ENCODE peak calls at places on chromosome 9, in seven cellular contexts. One of them, this sample, is unnamed.
A peak's percentile ranks its signal among the peaks of the same experiment; 100 is the strongest.

GRCh38 chr9:134778841-134779411 is 101.7 kb upstream of the FCN2 start:
- DNase-seq in cardiac muscle cell: peak; percentile 66
- DNase-seq in right lobe of liver: peak; percentile 71
- DNase-seq in lower lobe of right lung: peak; percentile 66
- DNase-seq in tibial artery: peak; percentile 86
- DNase-seq in uterus: peak; percentile 63
- DNase-seq in CD8-positive, alpha-beta T cell: no peak
- DNase-seq in this sample: no peak

GRCh38 chr9:99516657-99517049 is 294.6 kb downstream of the SEC61B start:
- DNase-seq in tibial artery: no peak
- DNase-seq in cardiac muscle cell: no peak
- DNase-seq in CD8-positive, alpha-beta T cell: no peak
- DNase-seq in uterus: no peak
- DNase-seq in lower lobe of right lung: no peak
- DNase-seq in right lobe of liver: no peak
- DNase-seq in this sample: no peak

GRCh38 chr9:3528466-3528865 is 2.7 kb upstream of the RFX3 start:
- DNase-seq in right lobe of liver: no peak
- DNase-seq in lower lobe of right lung: no peak
- DNase-seq in CD8-positive, alpha-beta T cell: peak; percentile 38
- DNase-seq in tibial artery: no peak
- DNase-seq in uterus: no peak
- DNase-seq in cardiac muscle cell: no peak
- DNase-seq in this sample: peak; percentile 43

GRCh38 chr9:84404095-84404686 is 63.6 kb upstream of the SLC28A3 start:
- DNase-seq in right lobe of liver: no peak
- DNase-seq in cardiac muscle cell: peak; percentile 30
- DNase-seq in lower lobe of right lung: no peak
- DNase-seq in CD8-positive, alpha-beta T cell: no peak
- DNase-seq in uterus: no peak
- DNase-seq in tibial artery: no peak
- DNase-seq in this sample: no peak

GRCh38 chr9:15280647-15281046 is 26.4 kb downstream of the TTC39B start:
- DNase-seq in tibial artery: no peak
- DNase-seq in right lobe of liver: no peak
- DNase-seq in cardiac muscle cell: no peak
- DNase-seq in lower lobe of right lung: no peak
- DNase-seq in CD8-positive, alpha-beta T cell: no peak
- DNase-seq in uterus: no peak
- DNase-seq in this sample: no peak

GRCh38 chr9:112586600-112587155 is 100.1 kb downstream of the KIAA1958 start:
- DNase-seq in lower lobe of right lung: no peak
- DNase-seq in CD8-positive, alpha-beta T cell: no peak
- DNase-seq in cardiac muscle cell: no peak
- DNase-seq in right lobe of liver: no peak
- DNase-seq in uterus: no peak
- DNase-seq in tibial artery: no peak
- DNase-seq in this sample: no peak

GRCh38 chr9:79619930-79620329 is 48.2 kb downstream of the TLE4 start:
- DNase-seq in tibial artery: no peak
- DNase-seq in cardiac muscle cell: no peak
- DNase-seq in right lobe of liver: no peak
- DNase-seq in lower lobe of right lung: no peak
- DNase-seq in uterus: no peak
- DNase-seq in CD8-positive, alpha-beta T cell: no peak
- DNase-seq in this sample: no peak

GRCh38 chr9:121262953-121263352 is 5.0 kb upstream of the GSN start:
- DNase-seq in right lobe of liver: no peak
- DNase-seq in tibial artery: no peak
- DNase-seq in cardiac muscle cell: no peak
- DNase-seq in uterus: no peak
- DNase-seq in lower lobe of right lung: no peak
- DNase-seq in CD8-positive, alpha-beta T cell: no peak
- DNase-seq in this sample: no peak

GRCh38 chr9:341634-342421 is 127.2 kb downstream of the DOCK8 start:
- DNase-seq in cardiac muscle cell: no peak
- DNase-seq in uterus: no peak
- DNase-seq in lower lobe of right lung: no peak
- DNase-seq in right lobe of liver: no peak
- DNase-seq in tibial artery: no peak
- DNase-seq in CD8-positive, alpha-beta T cell: no peak
- DNase-seq in this sample: no peak

GRCh38 chr9:132350861-132351315 is 3.9 kb downstream of the SETX start:
- DNase-seq in cardiac muscle cell: peak; percentile 19
- DNase-seq in tibial artery: no peak
- DNase-seq in right lobe of liver: no peak
- DNase-seq in lower lobe of right lung: no peak
- DNase-seq in uterus: no peak
- DNase-seq in CD8-positive, alpha-beta T cell: peak; percentile 24
- DNase-seq in this sample: peak; percentile 32

GRCh38 chr9:89137548-89138462 is 40.8 kb downstream of the SHC3 start:
- DNase-seq in right lobe of liver: peak; percentile 28
- DNase-seq in CD8-positive, alpha-beta T cell: no peak
- DNase-seq in uterus: peak; percentile 74
- DNase-seq in tibial artery: peak; percentile 76
- DNase-seq in lower lobe of right lung: no peak
- DNase-seq in cardiac muscle cell: peak; percentile 97
- DNase-seq in this sample: no peak

GRCh38 chr9:86303316-86303975 is 21.1 kb upstream of the ISCA1 start:
- DNase-seq in tibial artery: no peak
- DNase-seq in CD8-positive, alpha-beta T cell: peak; percentile 7
- DNase-seq in cardiac muscle cell: peak; percentile 32
- DNase-seq in uterus: no peak
- DNase-seq in right lobe of liver: no peak
- DNase-seq in lower lobe of right lung: no peak
- DNase-seq in this sample: no peak

GRCh38 chr9:36485647-36486453 is 85.8 kb upstream of the RNF38 start:
- DNase-seq in uterus: no peak
- DNase-seq in CD8-positive, alpha-beta T cell: no peak
- DNase-seq in lower lobe of right lung: no peak
- DNase-seq in right lobe of liver: no peak
- DNase-seq in cardiac muscle cell: no peak
- DNase-seq in tibial artery: peak; percentile 67
- DNase-seq in this sample: no peak

GRCh38 chr9:116361558-116361957 is 208.0 kb downstream of the PAPPA start:
- DNase-seq in tibial artery: no peak
- DNase-seq in CD8-positive, alpha-beta T cell: no peak
- DNase-seq in uterus: no peak
- DNase-seq in lower lobe of right lung: no peak
- DNase-seq in right lobe of liver: no peak
- DNase-seq in cardiac muscle cell: no peak
- DNase-seq in this sample: no peak

GRCh38 chr9:98530275-98530674 is 178.5 kb downstream of the GABBR2 start:
- DNase-seq in right lobe of liver: no peak
- DNase-seq in CD8-positive, alpha-beta T cell: no peak
- DNase-seq in uterus: no peak
- DNase-seq in lower lobe of right lung: no peak
- DNase-seq in tibial artery: no peak
- DNase-seq in cardiac muscle cell: no peak
- DNase-seq in this sample: no peak

GRCh38 chr9:4689013-4689412 is 9.6 kb downstream of the CDC37L1 start:
- DNase-seq in tibial artery: no peak
- DNase-seq in uterus: no peak
- DNase-seq in CD8-positive, alpha-beta T cell: no peak
- DNase-seq in lower lobe of right lung: no peak
- DNase-seq in right lobe of liver: no peak
- DNase-seq in cardiac muscle cell: no peak
- DNase-seq in this sample: no peak

DNA sequence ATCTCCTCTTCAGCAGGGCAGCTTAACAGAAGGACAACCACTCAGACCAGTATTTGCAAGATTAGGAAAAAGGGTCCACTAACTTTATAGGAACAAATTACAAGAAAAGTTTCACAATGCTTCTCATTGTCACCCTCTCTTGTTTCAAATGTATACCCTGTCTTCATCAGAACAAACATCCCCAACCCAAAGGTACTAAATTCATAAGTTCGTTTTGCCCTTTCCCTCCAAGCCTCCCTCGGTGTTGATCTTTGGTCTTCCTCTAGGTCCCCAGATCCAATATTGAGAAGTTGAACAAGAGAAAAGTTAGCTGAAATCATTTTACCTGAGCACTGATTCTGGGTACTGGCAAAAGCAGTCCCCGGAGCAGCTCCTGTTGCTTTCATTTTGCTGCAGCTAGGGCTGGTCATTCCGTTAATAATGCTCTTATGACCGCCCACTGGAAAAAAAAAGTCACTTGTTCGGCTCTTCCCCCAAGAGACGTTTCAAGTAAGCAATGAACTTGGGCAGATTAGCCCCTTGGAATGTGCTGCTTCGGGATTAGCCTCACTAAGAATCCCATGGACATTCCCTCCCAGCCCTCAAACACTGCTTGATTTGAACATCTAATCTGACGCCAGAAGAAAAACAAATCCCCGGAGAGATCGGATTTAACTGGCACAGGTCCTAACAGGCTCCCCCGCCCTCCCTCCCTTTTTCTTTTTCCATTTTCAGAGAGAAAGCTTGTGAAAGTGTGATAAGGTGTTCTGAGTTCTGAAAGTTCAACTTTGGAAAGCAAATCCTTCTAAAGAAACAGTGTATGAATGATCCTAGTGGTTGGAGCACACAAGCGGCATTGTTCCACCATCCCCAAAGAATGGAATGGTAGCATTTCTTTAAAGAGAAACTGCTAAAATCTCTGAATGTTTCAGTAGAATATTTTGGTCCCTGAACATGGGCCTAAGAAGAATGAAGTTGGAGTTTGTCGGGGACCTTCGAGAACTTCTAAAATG is 252.5 kb downstream of the TRPM3 start:
- DNase-seq in cardiac muscle cell: peak; percentile 92
- DNase-seq in CD8-positive, alpha-beta T cell: no peak
- DNase-seq in uterus: no peak
- DNase-seq in lower lobe of right lung: no peak
- DNase-seq in tibial artery: no peak
- DNase-seq in right lobe of liver: peak; percentile 16
- DNase-seq in this sample: no peak
- H3K4me3 ChIP-seq in cardiac muscle cell: no peak overlapping the region
- H3K4me3 ChIP-seq in CD8-positive, alpha-beta T cell: no peak overlapping the region
- H3K4me3 ChIP-seq in uterus: peak overlapping the region; percentile 25
- H3K4me3 ChIP-seq in lower lobe of right lung: peak overlapping the region; percentile 38
- H3K4me3 ChIP-seq in tibial artery: peak overlapping the region; percentile 53
- H3K4me3 ChIP-seq in right lobe of liver: peak overlapping the region; percentile 50
- H3K4me3 ChIP-seq in this sample: no peak overlapping the region

DNA sequence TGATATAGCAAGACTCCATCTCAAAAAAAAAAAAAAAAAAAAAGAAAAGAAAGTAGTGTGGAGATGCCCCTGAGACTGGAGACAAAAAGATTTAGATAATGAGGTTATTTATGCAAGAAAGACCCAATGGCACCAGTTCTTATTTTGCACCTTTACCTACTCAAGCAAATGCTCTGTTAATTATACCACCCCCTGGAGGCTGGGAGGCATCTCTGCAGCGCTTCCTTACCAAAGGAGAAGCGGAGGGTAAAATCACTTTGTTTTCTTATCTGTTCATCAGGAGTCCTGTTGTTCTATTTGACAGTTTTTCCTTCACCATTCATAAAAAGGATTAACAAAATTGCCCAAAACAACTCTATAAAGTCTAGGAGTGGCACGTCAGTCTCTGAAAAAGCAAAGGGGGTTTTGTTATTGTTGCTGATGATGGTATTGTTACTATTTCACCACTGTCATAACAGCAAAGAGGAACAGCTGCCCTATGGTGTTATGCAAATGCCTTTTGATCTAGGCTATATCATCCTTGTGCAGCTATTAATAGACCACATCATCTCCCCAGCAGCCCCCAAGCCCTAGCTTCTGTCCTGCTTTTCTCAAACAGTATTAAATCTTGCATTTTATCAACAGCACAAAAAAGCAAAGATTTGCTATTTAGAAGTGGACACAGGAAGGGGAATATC is 174.0 kb downstream of the PALM2AKAP2 start:
- DNase-seq in lower lobe of right lung: no peak
- DNase-seq in cardiac muscle cell: no peak
- DNase-seq in tibial artery: no peak
- DNase-seq in uterus: no peak
- DNase-seq in CD8-positive, alpha-beta T cell: no peak
- DNase-seq in right lobe of liver: no peak
- DNase-seq in this sample: no peak
- TF ChIP-seq CTCF in lower lobe of right lung: no peak
- TF ChIP-seq CTCF in cardiac muscle cell: no peak
- TF ChIP-seq CTCF in tibial artery: no peak
- TF ChIP-seq CTCF in uterus: no peak
- TF ChIP-seq CTCF in CD8-positive, alpha-beta T cell: no peak
- TF ChIP-seq CTCF in right lobe of liver: no peak
- TF ChIP-seq CTCF in this sample: peak; percentile 25

GRCh38 chr9:109845178-109845577 is 65.2 kb downstream of the PALM2AKAP2 start:
- DNase-seq in lower lobe of right lung: no peak
- DNase-seq in CD8-positive, alpha-beta T cell: no peak
- DNase-seq in tibial artery: no peak
- DNase-seq in cardiac muscle cell: no peak
- DNase-seq in uterus: no peak
- DNase-seq in right lobe of liver: no peak
- DNase-seq in this sample: no peak
- H3K36me3 ChIP-seq in lower lobe of right lung: no peaks in the 10 kb centered on the region
- H3K36me3 ChIP-seq in CD8-positive, alpha-beta T cell: no peaks in the 10 kb centered on the region
- H3K36me3 ChIP-seq in tibial artery: no peaks in the 10 kb centered on the region
- H3K36me3 ChIP-seq in cardiac muscle cell: no peaks in the 10 kb centered on the region
- H3K36me3 ChIP-seq in uterus: no peaks in the 10 kb centered on the region
- H3K36me3 ChIP-seq in right lobe of liver: no peaks in the 10 kb centered on the region
- H3K36me3 ChIP-seq in this sample: no peaks in the 10 kb centered on the region

GRCh38 chr9:17978773-17979172 is 399.9 kb downstream of the SH3GL2 start:
- DNase-seq in lower lobe of right lung: no peak
- DNase-seq in right lobe of liver: no peak
- DNase-seq in tibial artery: no peak
- DNase-seq in cardiac muscle cell: no peak
- DNase-seq in CD8-positive, alpha-beta T cell: no peak
- DNase-seq in uterus: no peak
- DNase-seq in this sample: no peak
- H3K4me3 ChIP-seq in lower lobe of right lung: no peak overlapping the region
- H3K4me3 ChIP-seq in right lobe of liver: no peak overlapping the region
- H3K4me3 ChIP-seq in tibial artery: no peak overlapping the region
- H3K4me3 ChIP-seq in cardiac muscle cell: no peak overlapping the region
- H3K4me3 ChIP-seq in CD8-positive, alpha-beta T cell: no peak overlapping the region
- H3K4me3 ChIP-seq in uterus: no peak overlapping the region
- H3K4me3 ChIP-seq in this sample: no peak overlapping the region

GRCh38 chr9:135960328-135961276 is 571 bp downstream of the UBAC1 start:
- DNase-seq in CD8-positive, alpha-beta T cell: no peak
- DNase-seq in right lobe of liver: no peak
- DNase-seq in uterus: peak; percentile 31
- DNase-seq in cardiac muscle cell: peak; percentile 17
- DNase-seq in lower lobe of right lung: no peak
- DNase-seq in tibial artery: no peak
- DNase-seq in this sample: no peak

GRCh38 chr9:135962696-135963307 is 1.6 kb upstream of the UBAC1 start:
- DNase-seq in CD8-positive, alpha-beta T cell: no peak
- DNase-seq in lower lobe of right lung: no peak
- DNase-seq in tibial artery: no peak
- DNase-seq in uterus: no peak
- DNase-seq in cardiac muscle cell: no peak
- DNase-seq in right lobe of liver: no peak
- DNase-seq in this sample: no peak

GRCh38 chr9:135959814-135960213 is 1.4 kb downstream of the UBAC1 start:
- DNase-seq in tibial artery: no peak
- DNase-seq in lower lobe of right lung: no peak
- DNase-seq in CD8-positive, alpha-beta T cell: no peak
- DNase-seq in uterus: no peak
- DNase-seq in cardiac muscle cell: no peak
- DNase-seq in right lobe of liver: no peak
- DNase-seq in this sample: no peak

GRCh38 chr9:135961811-135962695 is 880 bp upstream of the UBAC1 start:
- DNase-seq in uterus: no peak
- DNase-seq in cardiac muscle cell: no peak
- DNase-seq in CD8-positive, alpha-beta T cell: no peak
- DNase-seq in right lobe of liver: no peak
- DNase-seq in tibial artery: no peak
- DNase-seq in lower lobe of right lung: no peak
- DNase-seq in this sample: no peak

GRCh38 chr9:135961277-135961705 is at the start of gene UBAC1:
- DNase-seq in cardiac muscle cell: peak; percentile 97
- DNase-seq in CD8-positive, alpha-beta T cell: peak; percentile 94
- DNase-seq in lower lobe of right lung: peak; percentile 98
- DNase-seq in right lobe of liver: peak; percentile 98
- DNase-seq in uterus: peak; percentile 96
- DNase-seq in tibial artery: peak; percentile 97
- DNase-seq in this sample: peak; percentile 99
- TF ChIP-seq CTCF in cardiac muscle cell: no peak
- TF ChIP-seq CTCF in CD8-positive, alpha-beta T cell: peak; percentile 26
- TF ChIP-seq CTCF in lower lobe of right lung: peak; percentile 43
- TF ChIP-seq CTCF in right lobe of liver: peak; percentile 56
- TF ChIP-seq CTCF in uterus: no peak
- TF ChIP-seq CTCF in tibial artery: peak; percentile 63
- TF ChIP-seq CTCF in this sample: no peak